ENCODE peak calls at places on chromosome 7, in six cellular contexts. C is HCT116, H is endothelial cell of umbilical vein, D is prostate gland, S is suprapubic skin, Y is esophagus muscularis mucosa. R is an unnamed sample.

GRCh38 chr7:51070163-51070562 is 246.4 kb downstream of the COBL start:
- DNase-seq in C (no peak), H (peak; percentile 70), D (no peak), S (no peak), Y (peak; percentile 26), R (no peak)

GRCh38 chr7:31129067-31129466 is 77.0 kb downstream of the ADCYAP1R1 start:
- DNase-seq in C (no peak), H (no peak), D (no peak), S (no peak), Y (peak; percentile 90), R (no peak)

GRCh38 chr7:13846386-13846785 is 143.1 kb downstream of the ETV1 start:
- DNase-seq in C (no peak), H (no peak), D (no peak), S (no peak), Y (no peak), R (no peak)

GRCh38 chr7:50660040-50660829 is 95.0 kb upstream of the DDC start:
- DNase-seq in C (no peak), H (no peak), D (no peak), S (no peak), Y (no peak), R (no peak)

GRCh38 chr7:159099711-159100231 is 44.9 kb downstream of the VIPR2 start:
- DNase-seq in C (no peak), H (no peak), D (no peak), S (peak; percentile 76), Y (no peak), R (peak; percentile 20)

GRCh38 chr7:117830422-117830954 is 42.8 kb downstream of the CTTNBP2 start:
- DNase-seq in C (no peak), H (no peak), D (peak; percentile 37), S (no peak), Y (no peak), R (peak; percentile 34)

GRCh38 chr7:47888371-47889265 is 59.6 kb downstream of the PKD1L1 start:
- DNase-seq in C (no peak), H (no peak), D (no peak), S (no peak), Y (peak; percentile 86), R (no peak)

GRCh38 chr7:99224263-99224947 is 16.5 kb upstream of the KPNA7 start:
- DNase-seq in C (peak; percentile 37), H (no peak), D (peak; percentile 27), S (no peak), Y (no peak), R (no peak)

GRCh38 chr7:144524271-144524670 is 120.8 kb upstream of the NOBOX start:
- DNase-seq in C (no peak), H (no peak), D (no peak), S (no peak), Y (no peak), R (no peak)

GRCh38 chr7:155752756-155753445 is 59.4 kb downstream of the SHH start:
- DNase-seq in C (no peak), H (no peak), D (no peak), S (no peak), Y (no peak), R (no peak)

GRCh38 chr7:16755397-16755796 is 1.8 kb downstream of the TSPAN13 start:
- DNase-seq in C (no peak), H (no peak), D (no peak), S (no peak), Y (no peak), R (no peak)

GRCh38 chr7:82012453-82012852 is 242.6 kb upstream of the HGF start:
- DNase-seq in C (no peak), H (no peak), D (no peak), S (no peak), Y (no peak), R (no peak)

GRCh38 chr7:116271980-116272886 is 61.9 kb downstream of the TES start:
- DNase-seq in C (peak; percentile 85), H (peak; percentile 94), D (peak; percentile 64), S (no peak), Y (no peak), R (no peak)

GRCh38 chr7:122457969-122458368 is 153.4 kb upstream of the FEZF1 start:
- DNase-seq in C (no peak), H (no peak), D (no peak), S (no peak), Y (no peak), R (no peak)

GRCh38 chr7:91348686-91349085 is 84.5 kb downstream of the FZD1 start:
- DNase-seq in C (no peak), H (peak; percentile 78), D (no peak), S (no peak), Y (no peak), R (no peak)

GRCh38 chr7:70148997-70149396 is 550.7 kb downstream of the AUTS2 start:
- DNase-seq in C (no peak), H (no peak), D (no peak), S (no peak), Y (no peak), R (no peak)

GRCh38 chr7:47269466-47269836 is 312.5 kb downstream of the TNS3 start:
- DNase-seq in C (no peak), H (no peak), D (no peak), S (no peak), Y (no peak), R (no peak)

DNA sequence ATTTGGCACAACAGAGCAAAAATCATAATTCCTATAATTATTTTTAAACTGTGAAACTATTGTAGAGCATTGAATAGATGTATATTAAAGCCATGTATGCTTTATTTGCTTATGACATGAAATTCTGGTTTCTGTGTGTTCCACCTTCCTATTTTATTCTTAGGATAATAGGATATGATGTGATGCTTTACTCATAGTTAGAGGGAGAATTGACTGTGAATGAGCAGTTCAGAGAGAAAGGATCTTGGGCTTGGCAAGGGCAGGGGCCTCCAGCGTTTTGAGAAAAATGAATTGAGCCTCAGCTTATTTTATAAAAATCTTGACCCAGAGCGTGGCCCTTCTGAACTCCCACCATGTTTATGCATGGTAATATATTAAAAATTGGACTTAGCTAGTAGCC is 258.4 kb upstream of the C7orf33 start:
- DNase-seq in C (no peak), H (no peak), D (no peak), S (no peak), Y (no peak), R (no peak)
- H3K27ac ChIP-seq in C (no peak overlapping the region), H (no peak overlapping the region), D (no peak overlapping the region), S (no peak overlapping the region), Y (no peak overlapping the region), R (no peak overlapping the region)

DNA sequence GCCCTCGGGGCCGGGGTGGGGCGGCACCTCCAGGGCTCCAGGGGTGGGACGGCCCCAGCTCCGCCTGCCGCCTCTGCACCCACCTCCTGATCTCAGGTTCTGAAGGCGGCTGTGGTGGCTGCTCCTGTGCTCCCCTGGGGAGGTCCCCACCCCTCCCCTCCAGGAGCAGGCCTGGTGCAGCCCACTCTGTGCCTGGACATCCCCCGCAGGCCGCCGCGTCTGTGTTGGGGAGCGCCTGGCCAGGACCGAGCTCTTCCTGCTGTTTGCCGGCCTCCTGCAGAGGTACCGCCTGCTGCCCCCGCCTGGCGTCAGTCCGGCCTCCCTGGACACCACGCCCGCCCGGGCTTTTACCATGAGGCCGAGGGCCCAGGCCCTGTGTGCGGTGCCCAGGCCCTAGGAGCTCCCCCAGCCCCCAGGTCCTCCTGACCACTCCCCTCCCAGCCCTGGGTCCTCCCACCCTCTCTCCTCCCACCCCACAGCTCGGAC is 5.5 kb downstream of the CYP2W1 start:
- DNase-seq in C (no peak), H (no peak), D (no peak), S (no peak), Y (no peak), R (no peak)
- TF ChIP-seq POLR2AphosphoS5 in C (no peak), H (no peak), D (no peak), S (no peak), Y (no peak), R (no peak)

GRCh38 chr7:94394399-94395140 is at the start of gene COL1A2:
- DNase-seq in C (no peak), H (peak; percentile 32), D (no peak), S (peak; percentile 92), Y (peak; percentile 94), R (peak; percentile 56)
- TF ChIP-seq POLR2A in C (no peak), H (no peak), D (peak; percentile 9), S (peak; percentile 67), Y (peak; percentile 21), R (no peak)

DNA sequence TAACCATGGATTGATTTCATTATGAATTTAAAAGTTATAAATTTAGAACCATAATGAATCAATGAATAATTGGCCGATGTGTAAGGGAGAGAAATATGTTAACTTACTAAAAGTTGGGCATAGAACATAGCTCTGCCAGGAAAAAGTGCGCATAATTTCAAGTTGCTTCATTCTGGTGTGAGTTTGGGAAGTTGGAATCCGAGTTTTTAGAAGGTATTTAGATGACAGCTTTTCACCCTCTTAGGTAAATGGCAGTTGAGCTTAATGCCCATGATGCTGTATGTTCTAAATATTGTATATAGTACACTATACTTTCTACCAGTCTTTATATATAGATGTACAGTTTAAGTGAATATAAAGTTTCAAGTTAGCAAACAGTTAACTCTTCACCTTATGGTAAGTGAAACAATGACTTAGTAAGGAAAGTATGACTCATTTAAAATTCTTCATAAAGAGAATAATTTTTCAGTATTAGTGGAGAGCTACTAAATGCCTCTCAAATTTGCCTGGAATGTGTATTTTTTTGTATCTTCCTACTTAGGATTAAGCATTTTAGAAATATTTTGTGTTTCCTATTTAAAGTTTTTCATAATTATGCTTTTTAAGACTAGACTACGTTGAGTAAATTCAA is 1.6 kb downstream of the C1GALT1 start:
- DNase-seq in C (no peak), H (peak; percentile 54), D (no peak), S (no peak), Y (no peak), R (no peak)
- H3K27ac ChIP-seq in C (no peak overlapping the region), H (peak overlapping the region; percentile 63), D (no peak overlapping the region), S (no peak overlapping the region), Y (no peak overlapping the region), R (no peak overlapping the region)

GRCh38 chr7:94301024-94301588 is 93.6 kb upstream of the COL1A2 start:
- DNase-seq in C (peak; percentile 79), H (peak; percentile 93), D (peak; percentile 5), S (peak; percentile 83), Y (peak; percentile 95), R (no peak)
- TF ChIP-seq POLR2AphosphoS5 in C (no peak), H (no peak), D (no peak), S (no peak), Y (peak; percentile 51), R (no peak)

DNA sequence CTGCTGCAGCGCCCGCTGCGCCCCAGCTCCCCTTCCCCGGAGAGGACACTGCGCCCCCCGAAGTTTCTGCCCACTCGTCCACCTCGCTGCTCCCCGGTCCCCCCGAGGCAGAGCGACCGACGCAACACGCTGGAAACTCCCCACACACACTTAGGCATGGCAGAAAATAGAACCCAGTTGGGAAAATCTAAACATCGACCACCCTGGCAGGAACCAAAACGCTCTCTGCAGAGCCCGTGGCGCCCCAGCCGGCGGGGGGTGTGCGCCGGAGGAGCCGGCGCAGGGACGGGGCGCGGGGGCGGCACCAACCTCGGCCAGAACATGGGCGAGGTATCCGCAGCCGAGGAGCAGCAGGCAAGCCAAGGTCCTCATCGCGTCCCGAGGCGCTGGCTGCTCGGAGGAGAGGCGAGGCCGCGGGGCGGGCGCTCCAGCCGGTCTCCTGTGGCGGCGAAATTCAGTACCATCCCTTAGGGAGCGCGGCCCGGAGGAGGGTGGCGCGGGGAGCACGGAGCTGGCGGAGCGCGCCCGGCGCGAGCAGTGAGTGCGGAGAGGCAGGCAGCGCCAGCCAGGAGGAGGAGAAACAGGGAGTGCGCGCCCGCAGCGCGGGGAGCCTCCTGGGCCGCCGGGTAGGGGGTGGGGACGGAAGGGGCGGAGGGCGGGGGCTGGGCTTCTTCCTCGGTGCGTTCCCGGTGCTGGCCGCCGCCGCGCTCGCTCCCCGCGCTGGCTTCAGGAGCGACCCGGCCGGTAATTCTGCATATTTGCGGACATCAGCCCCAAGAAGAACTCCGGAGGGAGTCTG is 817 bp downstream of the PDGFA start:
- DNase-seq in C (no peak), H (peak; percentile 72), D (peak; percentile 92), S (no peak), Y (peak; percentile 93), R (peak; percentile 81)
- TF ChIP-seq POLR2A in C (no peak), H (peak; percentile 75), D (peak; percentile 89), S (no peak), Y (peak; percentile 61), R (peak; percentile 28)

GRCh38 chr7:65872776-65873581 is at the start of gene VKORC1L1:
- DNase-seq in C (peak; percentile 80), H (peak; percentile 91), D (peak; percentile 93), S (peak; percentile 94), Y (peak; percentile 97), R (peak; percentile 91)
- H3K27ac ChIP-seq in C (peak within 1 kb of the TSS; percentile 65), H (peak within 1 kb of the TSS; percentile 48), D (peak within 1 kb of the TSS; percentile 72), S (peak within 1 kb of the TSS; percentile 82), Y (peak within 1 kb of the TSS; percentile 86), R (peak within 1 kb of the TSS; percentile 79)

R was measured in breast epithelium.